ENCODE peak calls at places on chromosomes 3 and 15, in nine cellular contexts. X is M059J, K is fibroblast of lung, S is NCI-H146, L is PC-9, U is NCI-H1930, A is aorta, F is tibial artery, C is NCI-H1436. O is an unnamed sample.

GRCh38 chr3:183500981-183501704 is 54.4 kb downstream of the KLHL6 start:
- DNase-seq in S (no peak), C (no peak), X (no peak), A (no peak), L (no peak), K (no peak), U (no peak), F (no peak), O (no peak)

GRCh38 chr15:52005748-52006701 is 13.0 kb upstream of the MAPK6 start:
- DNase-seq in U (no peak), C (no peak), F (no peak), S (no peak), K (peak), A (no peak), L (no peak), X (peak), O (no peak)

GRCh38 chr15:89912145-89912673 is 543 bp downstream of the ARPIN start:
- DNase-seq in X (peak), U (no peak), S (peak), C (no peak), L (peak), K (peak), A (peak), F (peak), O (no peak)

GRCh38 chr3:42541079-42541478 is 38.6 kb downstream of the VIPR1 start:
- DNase-seq in C (no peak), A (no peak), S (no peak), L (no peak), K (no peak), F (no peak), X (no peak), U (no peak), O (no peak)

GRCh38 chr3:125192190-125193035 is 20.1 kb downstream of the SLC12A8 start:
- DNase-seq in C (no peak), X (no peak), A (no peak), L (no peak), S (no peak), F (no peak), U (no peak), K (peak), O (no peak)

GRCh38 chr3:176521531-176522175 is 675.6 kb downstream of the TBL1XR1 start:
- DNase-seq in X (peak), C (no peak), F (no peak), U (no peak), S (no peak), K (peak), A (no peak), L (no peak), O (no peak)

GRCh38 chr15:31840849-31841476 is 189.4 kb upstream of the CHRNA7 start:
- DNase-seq in U (no peak), X (peak), F (no peak), K (no peak), C (no peak), A (no peak), S (no peak), L (no peak), O (no peak)

GRCh38 chr3:128480717-128481437 is 12.1 kb downstream of the GATA2 start:
- DNase-seq in F (no peak), U (no peak), K (no peak), S (no peak), X (no peak), L (no peak), A (no peak), C (no peak), O (no peak)

GRCh38 chr3:163126115-163126514 is 1629.5 kb downstream of the OTOL1 start:
- DNase-seq in K (no peak), U (no peak), L (no peak), S (no peak), A (no peak), X (no peak), F (no peak), C (no peak), O (no peak)

GRCh38 chr15:59165726-59166125 is 40.9 kb upstream of the LDHAL6B start:
- DNase-seq in F (no peak), X (no peak), U (no peak), A (no peak), C (no peak), L (peak), S (peak), K (peak), O (no peak)

GRCh38 chr15:29133321-29133720 is 136.3 kb downstream of the NSMCE3 start:
- DNase-seq in A (peak), C (no peak), U (no peak), S (no peak), L (no peak), X (no peak), K (no peak), F (no peak), O (no peak)

GRCh38 chr15:81038975-81039607 is 38.4 kb downstream of the TLNRD1 start:
- DNase-seq in L (no peak), S (no peak), U (no peak), C (no peak), A (no peak), X (no peak), K (no peak), F (peak), O (no peak)

GRCh38 chr15:80418892-80419537 is 14.8 kb downstream of the ARNT2 start:
- DNase-seq in U (no peak), C (peak), S (peak), F (no peak), L (peak), K (peak), A (no peak), X (peak), O (no peak)

GRCh38 chr3:156448300-156448699 is 106.6 kb downstream of the SSR3 start:
- DNase-seq in K (peak), C (no peak), U (no peak), A (no peak), X (peak), L (no peak), F (no peak), S (peak), O (no peak)

GRCh38 chr3:138463724-138464489 is 29.5 kb downstream of the ESYT3 start:
- DNase-seq in U (no peak), A (no peak), S (no peak), K (no peak), L (no peak), F (no peak), X (no peak), C (no peak), O (no peak)

GRCh38 chr15:26773917-26774316 is 1.1 kb upstream of the GABRB3 start:
- DNase-seq in S (peak), X (no peak), C (no peak), U (no peak), F (no peak), K (no peak), L (no peak), A (no peak), O (no peak)

GRCh38 chr3:150105886-150106612 is 135.4 kb upstream of the PFN2 start:
- DNase-seq in X (peak), S (no peak), U (no peak), K (no peak), F (no peak), A (no peak), C (no peak), L (no peak), O (no peak)

GRCh38 chr15:80875568-80875967 is 96.4 kb downstream of the CEMIP start:
- DNase-seq in F (peak), U (no peak), K (peak), L (no peak), A (peak), C (no peak), S (no peak), X (no peak), O (no peak)

GRCh38 chr3:18633002-18633401 is 207.9 kb upstream of the SATB1 start:
- DNase-seq in F (no peak), K (no peak), U (no peak), X (no peak), S (no peak), L (no peak), A (no peak), C (no peak), O (no peak)

GRCh38 chr3:132288357-132288756 is 28.9 kb upstream of the ACP3 start:
- DNase-seq in C (no peak), X (no peak), K (peak), U (no peak), L (no peak), S (no peak), A (no peak), F (no peak), O (no peak)

GRCh38 chr3:122975163-122975923 is 52.2 kb downstream of the SEMA5B start:
- DNase-seq in A (peak), X (peak), C (no peak), S (no peak), U (no peak), L (peak), F (no peak), K (peak), O (no peak)

GRCh38 chr3:176759815-176760506 is 437.3 kb downstream of the TBL1XR1 start:
- DNase-seq in F (no peak), K (no peak), S (peak), A (no peak), L (no peak), U (peak), X (no peak), C (no peak), O (no peak)

GRCh38 chr3:61602466-61602865 is 41.1 kb downstream of the PTPRG start:
- DNase-seq in K (no peak), C (no peak), S (no peak), X (no peak), F (no peak), U (no peak), L (no peak), A (no peak), O (no peak)

GRCh38 chr3:148723591-148723990 is 25.9 kb downstream of the AGTR1 start:
- DNase-seq in F (no peak), X (peak), A (no peak), S (no peak), K (peak), L (no peak), C (no peak), U (no peak), O (no peak)

GRCh38 chr15:80550219-80550909 is 144.7 kb upstream of the ABHD17C start:
- DNase-seq in S (no peak), U (no peak), L (peak), F (no peak), A (no peak), C (no peak), X (peak), K (peak), O (no peak)

GRCh38 chr3:45821127-45821526 is 20.8 kb downstream of the LZTFL1 start:
- DNase-seq in S (no peak), F (no peak), K (no peak), C (no peak), L (no peak), A (no peak), X (no peak), U (no peak), O (no peak)

GRCh38 chr3:13348671-13349396 is 71.3 kb downstream of the NUP210 start:
- DNase-seq in C (no peak), L (no peak), A (no peak), F (no peak), U (no peak), S (no peak), K (peak), X (no peak), O (no peak)

GRCh38 chr3:56248021-56248420 is 220.2 kb downstream of the ERC2 start:
- DNase-seq in U (no peak), S (no peak), X (no peak), C (no peak), L (no peak), K (no peak), F (no peak), A (no peak), O (no peak)

GRCh38 chr3:141797167-141797773 is 34.1 kb downstream of the GRK7 start:
- DNase-seq in U (no peak), C (no peak), L (no peak), X (no peak), K (peak), S (peak), A (peak), F (peak), O (no peak)

GRCh38 chr3:9976736-9977709 is 9.6 kb downstream of the EMC3 start:
- DNase-seq in U (no peak), F (peak), S (no peak), K (peak), X (peak), L (peak), C (no peak), A (peak), O (peak)

GRCh38 chr3:17805461-17805940 is 63.1 kb upstream of the TBC1D5 start:
- DNase-seq in K (no peak), U (no peak), X (no peak), A (no peak), L (no peak), F (no peak), C (no peak), S (no peak), O (no peak)

GRCh38 chr3:154852515-154852914 is 227.6 kb upstream of the MME start:
- DNase-seq in U (no peak), L (no peak), S (no peak), C (no peak), K (no peak), F (no peak), A (no peak), X (no peak), O (no peak)

GRCh38 chr3:25713316-25713967 is 48.7 kb upstream of the TOP2B start:
- DNase-seq in C (no peak), U (no peak), L (no peak), F (no peak), S (no peak), X (no peak), K (no peak), A (no peak), O (no peak)

GRCh38 chr15:51991141-51991540 is 19.6 kb upstream of the LEO1 start:
- DNase-seq in C (no peak), U (no peak), A (no peak), X (no peak), L (no peak), K (no peak), S (no peak), F (no peak), O (no peak)

GRCh38 chr3:188299068-188299467 is 145.1 kb downstream of the LPP start:
- DNase-seq in K (peak), S (no peak), F (no peak), C (no peak), L (no peak), A (no peak), U (no peak), X (no peak), O (no peak)

GRCh38 chr15:52483712-52484111 is 45.0 kb downstream of the MYO5A start:
- DNase-seq in S (no peak), F (no peak), A (no peak), K (peak), X (peak), L (no peak), U (no peak), C (no peak), O (no peak)

GRCh38 chr3:36919439-36920160 is 25.3 kb downstream of the TRANK1 start:
- DNase-seq in K (no peak), U (no peak), S (no peak), C (no peak), F (no peak), L (no peak), X (peak), A (no peak), O (no peak)

GRCh38 chr3:139235192-139235591 is 108.6 kb upstream of the MRPS22 start:
- DNase-seq in K (no peak), F (no peak), C (no peak), X (no peak), S (no peak), U (no peak), A (no peak), L (no peak), O (no peak)

O was measured in T1000.